ENCODE peak calls at places on chromosomes 7 and 10, in nine cellular contexts. K is HCT116, O is ovary, I is mucosa of descending colon, E is fibroblast of the aortic adventitia, F is AG10803, Y is pancreas, R is uterus, A is fibroblast of lung. C is an unnamed sample.

GRCh38 chr7:100629117-100629711 is 12.1 kb downstream of the TFR2 start:
- DNase-seq in K (peak; percentile 28), O (no peak), I (no peak), E (no peak), F (no peak), Y (no peak), R (no peak), A (no peak), C (peak; percentile 32)

GRCh38 chr10:115402690-115403089 is 309.5 kb downstream of the ATRNL1 start:
- DNase-seq in K (no peak), O (no peak), I (no peak), E (peak; percentile 9), F (no peak), Y (no peak), R (no peak), A (peak; percentile 79), C (peak; percentile 52)

GRCh38 chr10:69439813-69440506 is 11.3 kb upstream of the TSPAN15 start:
- DNase-seq in K (no peak), O (no peak), I (no peak), E (peak; percentile 25), F (peak; percentile 78), Y (no peak), R (peak; percentile 65), A (peak; percentile 42), C (peak; percentile 77)

GRCh38 chr10:92929896-92930295 is 81.6 kb downstream of the EXOC6 start:
- DNase-seq in K (no peak), O (no peak), I (no peak), E (no peak), F (no peak), Y (no peak), R (no peak), A (no peak), C (no peak)

GRCh38 chr10:81680374-81680773 is 194.6 kb upstream of the NRG3 start:
- DNase-seq in K (no peak), O (no peak), I (no peak), E (no peak), F (no peak), Y (no peak), R (no peak), A (no peak), C (no peak)

GRCh38 chr10:4046030-4046429 is 261.0 kb upstream of the KLF6 start:
- DNase-seq in K (no peak), O (no peak), I (no peak), E (no peak), F (no peak), Y (no peak), R (no peak), A (no peak), C (no peak)

GRCh38 chr10:21675157-21675796 is 141.2 kb downstream of the MLLT10 start:
- DNase-seq in K (peak; percentile 37), O (no peak), I (no peak), E (peak; percentile 33), F (peak; percentile 32), Y (no peak), R (no peak), A (peak; percentile 44), C (peak; percentile 55)

GRCh38 chr7:149495785-149496641 is 1.6 kb downstream of the ZNF746 start:
- DNase-seq in K (no peak), O (peak; percentile 84), I (no peak), E (peak; percentile 84), F (peak; percentile 81), Y (peak; percentile 32), R (peak; percentile 85), A (peak; percentile 84), C (peak; percentile 87)

GRCh38 chr10:128221128-128221527 is 94.9 kb upstream of the MKI67 start:
- DNase-seq in K (no peak), O (no peak), I (no peak), E (no peak), F (no peak), Y (no peak), R (no peak), A (no peak), C (no peak)

GRCh38 chr7:1298938-1299885 is 66.5 kb downstream of the UNCX start:
- DNase-seq in K (no peak), O (no peak), I (peak; percentile 24), E (no peak), F (no peak), Y (no peak), R (no peak), A (no peak), C (no peak)

GRCh38 chr7:68187549-68187948 is 1190.9 kb downstream of the TYW1 start:
- DNase-seq in K (no peak), O (no peak), I (no peak), E (no peak), F (peak; percentile 17), Y (no peak), R (no peak), A (no peak), C (no peak)

GRCh38 chr7:49980414-49980813 is 112.6 kb downstream of the ZPBP start:
- DNase-seq in K (no peak), O (no peak), I (no peak), E (no peak), F (no peak), Y (no peak), R (no peak), A (no peak), C (no peak)

GRCh38 chr7:115475774-115476407 is 554.0 kb downstream of the MDFIC start:
- DNase-seq in K (no peak), O (no peak), I (no peak), E (no peak), F (no peak), Y (no peak), R (no peak), A (no peak), C (no peak)
- TF ChIP-seq CTCF in K (no peak), O (no peak), I (no peak), E (no peak), F (peak; percentile 24), Y (no peak), R (no peak), A (peak; percentile 20), C (no peak)

DNA sequence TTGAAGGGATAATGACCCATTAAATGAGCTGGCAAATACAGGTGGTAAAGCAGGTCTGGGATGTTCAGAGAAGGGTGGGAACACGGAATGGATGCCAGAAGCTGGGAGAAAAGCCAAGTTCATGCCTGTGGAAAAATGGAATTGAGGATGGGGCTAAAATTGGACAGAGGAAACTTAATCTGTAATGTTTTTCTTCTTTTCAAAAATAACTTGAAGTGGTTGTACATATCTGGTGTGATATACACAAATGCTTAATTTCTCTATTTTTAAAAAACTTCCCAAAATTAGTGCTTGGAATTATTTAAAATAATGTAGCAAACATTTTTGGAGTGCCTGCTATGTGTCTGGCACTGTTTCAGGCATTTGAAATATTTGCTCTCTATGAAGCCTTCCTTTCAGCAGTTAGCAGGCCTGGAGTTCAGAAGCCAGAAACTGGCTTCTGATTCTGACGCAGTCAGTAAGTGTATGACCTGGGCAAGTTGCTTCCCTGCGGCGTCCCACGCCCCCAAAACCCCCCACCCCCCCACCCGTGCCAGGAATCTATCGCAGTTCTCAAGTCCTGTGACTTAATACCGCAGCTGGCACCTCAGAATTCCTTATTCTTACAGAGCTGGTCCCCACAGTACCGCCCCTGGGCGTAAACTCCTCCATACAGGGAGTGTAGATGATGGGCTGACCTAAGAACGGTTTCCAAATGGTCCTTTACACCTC is 843 bp upstream of the MALSU1 start:
- DNase-seq in K (no peak), O (peak; percentile 47), I (no peak), E (peak; percentile 86), F (peak; percentile 79), Y (peak; percentile 13), R (peak; percentile 20), A (peak; percentile 28), C (peak; percentile 80)
- H3K4me3 ChIP-seq in K (peak overlapping the region; percentile 96), O (peak overlapping the region; percentile 93), I (no peak overlapping the region), E (no peak overlapping the region), F (no peak overlapping the region), Y (peak overlapping the region; percentile 93), R (peak overlapping the region; percentile 80), A (no peak overlapping the region), C (no peak overlapping the region)

GRCh38 chr7:116575853-116576252 is 51.0 kb downstream of the CAV1 start:
- DNase-seq in K (no peak), O (no peak), I (no peak), E (no peak), F (no peak), Y (no peak), R (no peak), A (no peak), C (no peak)
- TF ChIP-seq CTCF in K (no peak), O (no peak), I (no peak), E (no peak), F (no peak), Y (no peak), R (no peak), A (no peak), C (no peak)

GRCh38 chr7:2523461-2523905 is 3.9 kb downstream of the LFNG start:
- DNase-seq in K (no peak), O (no peak), I (peak; percentile 83), E (no peak), F (no peak), Y (peak; percentile 81), R (no peak), A (no peak), C (no peak)

GRCh38 chr7:2521952-2522591 is 2.5 kb downstream of the LFNG start:
- DNase-seq in K (no peak), O (no peak), I (peak; percentile 83), E (no peak), F (no peak), Y (peak; percentile 43), R (no peak), A (no peak), C (peak; percentile 44)

GRCh38 chr7:2523941-2524807 is 4.6 kb downstream of the LFNG start:
- DNase-seq in K (peak; percentile 84), O (no peak), I (peak; percentile 97), E (peak; percentile 26), F (peak; percentile 34), Y (peak; percentile 99), R (peak; percentile 67), A (no peak), C (peak; percentile 65)

GRCh38 chr7:2521341-2521745 is 1.8 kb downstream of the LFNG start:
- DNase-seq in K (no peak), O (no peak), I (no peak), E (no peak), F (no peak), Y (no peak), R (no peak), A (no peak), C (no peak)

DNA sequence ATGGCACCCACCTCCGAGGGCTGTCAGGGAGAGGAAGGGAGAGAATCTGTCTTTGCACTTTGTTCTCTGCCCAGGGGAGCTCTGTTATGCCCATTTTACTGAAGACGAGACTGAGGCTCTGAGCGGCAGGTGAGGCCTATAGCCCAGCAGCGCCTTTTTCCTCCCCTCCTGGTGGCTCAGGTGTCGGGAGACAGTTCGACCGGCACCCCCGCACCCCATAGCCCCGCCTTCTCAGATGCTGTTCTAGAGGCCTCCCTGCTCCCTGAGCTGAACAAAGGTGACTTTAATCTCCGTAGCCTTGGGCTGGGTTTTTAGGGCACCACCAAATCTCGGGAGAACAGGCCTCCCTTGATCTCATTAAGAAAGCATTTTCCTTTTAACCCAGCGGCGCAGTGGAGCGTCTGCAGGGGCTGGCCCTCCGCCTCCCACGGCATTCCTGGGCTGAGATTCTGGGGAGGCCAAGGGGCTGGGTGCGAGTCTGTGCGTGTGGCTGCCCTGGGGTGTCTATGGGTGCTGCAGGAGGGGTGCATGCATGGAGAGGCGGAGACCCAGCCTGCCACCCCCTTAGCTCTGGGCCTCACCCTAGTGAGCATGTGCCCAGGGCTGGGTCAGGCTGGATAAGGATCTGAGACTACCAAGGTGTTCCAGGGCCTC is 3.3 kb downstream of the LFNG start:
- DNase-seq in K (peak; percentile 56), O (no peak), I (peak; percentile 84), E (no peak), F (peak; percentile 35), Y (peak; percentile 56), R (no peak), A (no peak), C (peak; percentile 79)
- H3K4me3 ChIP-seq in K (peak overlapping the region; percentile 28), O (no peak overlapping the region), I (no peak overlapping the region), E (no peak overlapping the region), F (peak overlapping the region; percentile 20), Y (peak overlapping the region; percentile 72), R (no peak overlapping the region), A (no peak overlapping the region), C (no peak overlapping the region)

C was measured in fibroblast of pulmonary artery.